ENCODE peak calls at places on chromosome 19, in seven cellular contexts. N, J, C, Z, O, I and T are unnamed samples.

GRCh38 chr19:41415154-41415571 is 12.0 kb downstream of the B3GNT8 start:
- DNase-seq in C (no peak), Z (no peak), N (no peak), O (no peak), I (no peak), J (no peak), T (no peak)

GRCh38 chr19:17448190-17448967 is at the start of gene TMEM221:
- DNase-seq in I (no peak), N (peak), C (peak), O (peak), J (no peak), Z (no peak), T (no peak)

GRCh38 chr19:17246681-17247425 is 1.1 kb upstream of the NR2F6 start:
- DNase-seq in Z (no peak), I (peak), C (no peak), N (peak), O (peak), J (no peak), T (no peak)

GRCh38 chr19:49438261-49438660 is 3.1 kb downstream of the SLC17A7 start:
- DNase-seq in O (no peak), I (no peak), Z (no peak), J (no peak), N (no peak), C (no peak), T (no peak)

GRCh38 chr19:32809754-32810153 is 59.8 kb downstream of the SLC7A9 start:
- DNase-seq in J (no peak), Z (no peak), O (no peak), N (no peak), C (no peak), I (no peak), T (no peak)

GRCh38 chr19:50659318-50660082 is 10.3 kb downstream of the C19orf81 start:
- DNase-seq in O (no peak), I (no peak), N (peak), Z (no peak), C (no peak), J (no peak), T (no peak)

GRCh38 chr19:15641901-15642491 is 1.3 kb downstream of the CYP4F3 start:
- DNase-seq in O (no peak), Z (no peak), N (no peak), C (no peak), J (no peak), I (no peak), T (no peak)

GRCh38 chr19:27694361-27695055 is 1518.4 kb downstream of the UQCRFS1 start:
- DNase-seq in O (no peak), N (no peak), C (no peak), I (no peak), Z (no peak), J (no peak), T (no peak)

GRCh38 chr19:53879145-53880037 is 2.6 kb upstream of the PRKCG start:
- DNase-seq in N (peak), I (peak), C (peak), O (peak), J (no peak), Z (no peak), T (peak)

GRCh38 chr19:5940260-5941208 is 26.5 kb downstream of the CAPS start:
- DNase-seq in N (no peak), J (no peak), I (no peak), C (no peak), Z (no peak), O (no peak), T (no peak)

GRCh38 chr19:35118268-35119026 is 2.8 kb downstream of the FXYD3 start:
- DNase-seq in C (no peak), J (no peak), N (no peak), O (no peak), I (no peak), Z (no peak), T (no peak)

GRCh38 chr19:1061987-1062386 is 5.0 kb upstream of the ARHGAP45 start:
- DNase-seq in N (no peak), Z (no peak), C (no peak), I (no peak), J (no peak), O (no peak), T (no peak)

GRCh38 chr19:42662714-42663113 is 68.0 kb upstream of the CEACAM8 start:
- DNase-seq in O (no peak), C (no peak), I (no peak), N (no peak), J (peak), Z (no peak), T (no peak)

GRCh38 chr19:34482380-34483250 is 1.1 kb downstream of the WTIP start:
- DNase-seq in C (no peak), N (peak), J (no peak), I (no peak), O (peak), Z (no peak), T (peak)

GRCh38 chr19:47430041-47430802 is 10.9 kb upstream of the MEIS3 start:
- DNase-seq in N (no peak), I (no peak), C (no peak), Z (no peak), O (peak), J (no peak), T (no peak)

GRCh38 chr19:750640-751423 is at the start of gene MISP:
- DNase-seq in J (no peak), O (no peak), Z (no peak), I (no peak), N (no peak), C (peak), T (peak)

GRCh38 chr19:33344210-33344609 is 29.3 kb upstream of the CEBPG start:
- DNase-seq in O (no peak), C (no peak), N (no peak), J (no peak), I (no peak), Z (no peak), T (no peak)

GRCh38 chr19:41911889-41912731 is 16.1 kb downstream of the ERFL start:
- DNase-seq in Z (no peak), I (no peak), C (peak), J (no peak), N (no peak), O (no peak), T (no peak)

GRCh38 chr19:13010038-13010991 is 15.0 kb downstream of the NFIX start:
- DNase-seq in J (no peak), C (peak), Z (no peak), I (no peak), O (peak), N (no peak), T (no peak)

GRCh38 chr19:10699650-10700335 is 1.4 kb upstream of the QTRT1 start:
- DNase-seq in J (peak), N (peak), I (peak), O (peak), Z (peak), C (peak), T (peak)

GRCh38 chr19:771332-771785 is 20.4 kb downstream of the MISP start:
- DNase-seq in I (peak), J (peak), C (peak), N (peak), O (no peak), Z (no peak), T (no peak)

GRCh38 chr19:43797556-43797955 is 4.7 kb downstream of the LYPD5 start:
- DNase-seq in O (no peak), C (no peak), N (no peak), J (no peak), Z (no peak), I (no peak), T (no peak)

GRCh38 chr19:461664-462551 is 1.1 kb upstream of the SHC2 start:
- DNase-seq in J (no peak), Z (no peak), O (peak), C (peak), I (peak), N (peak), T (peak)

GRCh38 chr19:58581227-58582141 is 8.3 kb upstream of the MZF1 start:
- DNase-seq in Z (no peak), N (no peak), J (peak), I (peak), O (peak), C (peak), T (no peak)

GRCh38 chr19:18415177-18415867 is 3.9 kb upstream of the SSBP4 start:
- DNase-seq in J (no peak), N (no peak), C (peak), I (no peak), Z (no peak), O (no peak), T (peak)

GRCh38 chr19:42422092-42422575 is 5.1 kb downstream of the LIPE start:
- DNase-seq in N (no peak), O (no peak), J (no peak), I (no peak), Z (no peak), C (no peak), T (no peak)

GRCh38 chr19:42362891-42363440 is 27.1 kb downstream of the CNFN start:
- DNase-seq in J (no peak), Z (no peak), N (no peak), I (no peak), O (no peak), C (no peak), T (no peak)

GRCh38 chr19:45901432-45901903 is 945 bp downstream of the MYPOP start:
- DNase-seq in Z (no peak), J (no peak), N (peak), I (no peak), O (no peak), C (no peak), T (no peak)

GRCh38 chr19:31313291-31314030 is 35.8 kb downstream of the TSHZ3 start:
- DNase-seq in C (no peak), N (no peak), Z (no peak), I (no peak), O (no peak), J (no peak), T (no peak)

GRCh38 chr19:42683917-42684513 is 56.3 kb downstream of the PSG3 start:
- DNase-seq in I (peak), J (peak), C (peak), O (peak), N (peak), Z (no peak), T (peak)

GRCh38 chr19:18900700-18901502 is 4.9 kb upstream of the CERS1 start:
- DNase-seq in J (no peak), N (no peak), I (no peak), O (no peak), C (no peak), Z (no peak), T (no peak)

GRCh38 chr19:42246143-42246868 is 3.9 kb upstream of the GSK3A start:
- DNase-seq in O (peak), I (no peak), J (no peak), C (peak), N (peak), Z (no peak), T (peak)

GRCh38 chr19:17209126-17210036 is 5.8 kb upstream of the USE1 start:
- DNase-seq in Z (no peak), N (peak), J (peak), C (peak), O (peak), I (no peak), T (peak)

GRCh38 chr19:32178401-32178800 is 167.0 kb upstream of the ZNF507 start:
- DNase-seq in O (no peak), J (no peak), I (no peak), N (no peak), C (no peak), Z (no peak), T (no peak)

DNA sequence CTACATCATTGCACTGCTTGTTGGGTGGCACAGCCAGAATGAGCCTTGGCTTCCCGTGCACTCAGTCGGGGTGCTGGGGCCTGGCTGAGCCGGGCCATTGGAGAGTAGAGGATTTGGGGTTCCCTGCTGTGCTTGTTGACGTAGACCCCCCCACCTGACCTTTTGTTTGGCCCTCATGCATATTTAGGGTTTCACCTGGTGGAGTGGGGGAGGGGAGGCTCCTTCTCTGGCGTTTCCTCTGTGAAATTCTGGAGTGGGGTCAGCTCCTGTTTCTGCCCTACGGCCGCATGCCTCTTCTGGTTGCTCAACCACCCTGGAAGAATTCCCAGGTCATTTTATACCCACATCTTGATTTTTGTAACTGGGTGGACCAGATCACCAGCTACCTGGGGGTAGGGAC is 82.8 kb downstream of the SIPA1L3 start:
- DNase-seq in I (no peak), Z (no peak), J (no peak), N (no peak), O (peak), C (no peak), T (peak)
- TF ChIP-seq JUND in I (no peak), Z (no peak), J (no peak), N (no peak), O (peak), C (no peak), T (no peak)

GRCh38 chr19:55656552-55656951 is 1.7 kb downstream of the U2AF2 start:
- DNase-seq in I (no peak), J (no peak), C (no peak), O (no peak), Z (no peak), N (no peak), T (no peak)

GRCh38 chr19:55655648-55656040 is 809 bp downstream of the U2AF2 start:
- DNase-seq in N (no peak), I (no peak), C (no peak), O (no peak), J (no peak), Z (no peak), T (no peak)

GRCh38 chr19:55654323-55654832 is 457 bp upstream of the U2AF2 start:
- DNase-seq in Z (peak), J (peak), I (peak), O (peak), N (peak), C (peak), T (peak)

GRCh38 chr19:55653651-55654322 is 1.0 kb upstream of the U2AF2 start:
- DNase-seq in O (peak), C (peak), N (peak), Z (peak), I (peak), J (peak), T (peak)

GRCh38 chr19:55654833-55655647 is at the start of gene U2AF2:
- DNase-seq in I (peak), J (peak), O (peak), C (peak), N (peak), Z (no peak), T (peak)
- TF ChIP-seq JUND in I (peak), J (no peak), O (no peak), C (no peak), N (no peak), Z (no peak), T (no peak)

DNA sequence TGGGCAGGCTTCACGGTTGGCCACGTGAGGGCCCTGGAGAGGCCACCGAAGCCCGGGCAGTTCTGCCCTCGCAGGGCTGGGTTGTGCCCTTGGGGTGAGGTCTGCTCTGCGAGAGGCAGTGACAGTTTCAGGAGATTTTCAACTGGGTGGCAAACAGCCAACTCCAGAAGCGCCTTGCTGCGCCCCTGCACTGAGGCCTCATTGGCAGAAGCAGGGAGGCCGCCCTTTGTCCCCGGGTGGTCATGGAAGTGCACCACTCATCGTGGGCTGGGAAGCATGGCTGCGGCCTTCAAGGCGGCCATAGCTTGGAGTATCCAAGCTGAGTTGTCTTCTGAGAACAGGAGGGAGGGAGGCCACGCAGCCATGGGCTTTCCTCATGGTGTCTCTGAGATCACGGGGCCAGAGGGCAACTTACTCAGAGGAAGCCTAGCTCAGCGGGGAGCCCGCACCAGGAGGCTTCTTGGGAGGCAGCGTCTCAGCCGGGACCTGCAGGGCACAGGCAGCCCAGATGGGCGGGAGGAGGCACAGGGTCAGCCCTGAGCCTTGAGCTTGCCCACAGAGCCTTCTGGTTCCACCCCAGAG is 14.8 kb downstream of the PLEKHJ1 start:
- DNase-seq in J (no peak), N (peak), C (no peak), Z (no peak), I (no peak), O (no peak), T (no peak)
- TF ChIP-seq JUND in J (no peak), N (no peak), C (no peak), Z (no peak), I (no peak), O (no peak), T (no peak)

GRCh38 chr19:7869910-7870511 is 4.2 kb downstream of the PRR36 start:
- DNase-seq in C (peak), Z (no peak), N (peak), I (peak), J (peak), O (peak), T (no peak)
- TF ChIP-seq JUND in C (no peak), Z (no peak), N (no peak), I (no peak), J (no peak), O (no peak), T (no peak)

GRCh38 chr19:51688665-51689571 is 4.2 kb upstream of the SPACA6 start:
- DNase-seq in O (peak), Z (no peak), N (peak), J (peak), I (peak), C (peak), T (peak)
- TF ChIP-seq JUND in O (no peak), Z (no peak), N (no peak), J (no peak), I (no peak), C (no peak), T (no peak)

DNA sequence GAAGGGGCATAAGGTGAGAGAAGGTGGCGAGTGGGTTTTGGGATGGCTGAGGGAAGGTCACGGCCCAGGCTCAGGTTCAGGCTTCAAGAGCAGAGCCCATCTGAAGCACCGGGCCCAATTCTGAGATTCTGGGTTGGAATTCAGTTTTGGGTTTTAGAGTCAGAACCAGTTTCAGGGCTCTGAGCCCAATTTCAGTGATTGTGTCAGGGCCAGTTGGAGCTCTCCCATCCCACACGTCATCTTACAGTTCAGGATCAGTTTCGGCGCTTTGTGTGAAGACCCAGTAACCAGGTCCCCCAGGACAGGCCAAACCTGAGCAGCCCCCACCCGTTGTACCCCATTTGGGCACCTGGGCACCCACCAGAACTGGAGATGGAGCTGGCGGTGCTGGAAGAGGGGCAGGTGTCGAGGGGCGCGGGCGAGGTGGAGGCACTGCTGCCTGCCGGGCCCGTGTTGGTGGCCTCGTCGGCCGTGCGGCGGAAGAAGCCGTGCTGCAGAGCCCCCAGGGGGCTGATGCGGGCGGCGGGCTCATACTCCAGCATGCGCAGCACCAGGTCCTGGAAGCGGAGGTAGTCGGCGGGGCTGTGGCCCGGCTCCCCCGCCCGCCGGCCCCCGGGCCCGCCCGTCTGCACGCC is 7.5 kb downstream of the DYRK1B start:
- DNase-seq in Z (no peak), J (no peak), I (no peak), C (no peak), N (no peak), O (no peak), T (no peak)
- TF ChIP-seq JUND in Z (no peak), J (no peak), I (no peak), C (no peak), N (no peak), O (no peak), T (no peak)

GRCh38 chr19:37304190-37304883 is 66.6 kb upstream of the ZNF527 start:
- DNase-seq in Z (no peak), O (no peak), I (no peak), J (no peak), C (peak), N (peak), T (peak)
- TF ChIP-seq JUND in Z (no peak), O (no peak), I (no peak), J (no peak), C (no peak), N (no peak), T (no peak)

GRCh38 chr19:14375055-14375581 is 6.1 kb upstream of the ADGRE5 start:
- DNase-seq in I (no peak), N (no peak), O (no peak), Z (no peak), C (peak), J (no peak), T (no peak)
- TF ChIP-seq JUND in I (no peak), N (no peak), O (no peak), Z (no peak), C (no peak), J (no peak), T (no peak)